ENCODE peak calls at places on chromosomes 2 and 18, in four cellular contexts. O is astrocyte of the cerebellum, W is heart right ventricle, D is breast epithelium. T is an unnamed sample.

GRCh38 chr2:218582085-218582484 is 13.4 kb downstream of the CNOT9 start:
- DNase-seq in W (no peak), O (no peak), D (no peak), T (peak)

GRCh38 chr2:42921721-42922120 is 129.3 kb upstream of the HAAO start:
- DNase-seq in W (no peak), D (no peak), O (no peak), T (peak)

GRCh38 chr2:98737848-98738247 is 6.9 kb upstream of the MGAT4A start:
- DNase-seq in O (no peak), W (no peak), D (no peak), T (no peak)

GRCh38 chr2:166017208-166017607 is 63.6 kb upstream of the TTC21B start:
- DNase-seq in O (no peak), D (no peak), W (no peak), T (no peak)

GRCh38 chr2:44941551-44942234 is at the start of gene SIX3:
- DNase-seq in D (no peak), O (no peak), W (no peak), T (peak)

GRCh38 chr2:38499921-38500634 is 102.7 kb downstream of the HNRNPLL start:
- DNase-seq in W (no peak), O (no peak), D (no peak), T (peak)

GRCh38 chr18:79809482-79810192 is 11.9 kb downstream of the KCNG2 start:
- DNase-seq in O (no peak), D (no peak), W (no peak), T (no peak)

GRCh38 chr2:148893906-148894305 is 18.9 kb downstream of the KIF5C start:
- DNase-seq in W (no peak), O (no peak), D (no peak), T (no peak)

GRCh38 chr2:188580738-188581137 is 289.1 kb downstream of the GULP1 start:
- DNase-seq in O (no peak), D (no peak), W (no peak), T (no peak)

GRCh38 chr18:63339920-63340484 is 20.4 kb upstream of the BCL2 start:
- DNase-seq in W (no peak), D (no peak), O (no peak), T (peak)

DNA sequence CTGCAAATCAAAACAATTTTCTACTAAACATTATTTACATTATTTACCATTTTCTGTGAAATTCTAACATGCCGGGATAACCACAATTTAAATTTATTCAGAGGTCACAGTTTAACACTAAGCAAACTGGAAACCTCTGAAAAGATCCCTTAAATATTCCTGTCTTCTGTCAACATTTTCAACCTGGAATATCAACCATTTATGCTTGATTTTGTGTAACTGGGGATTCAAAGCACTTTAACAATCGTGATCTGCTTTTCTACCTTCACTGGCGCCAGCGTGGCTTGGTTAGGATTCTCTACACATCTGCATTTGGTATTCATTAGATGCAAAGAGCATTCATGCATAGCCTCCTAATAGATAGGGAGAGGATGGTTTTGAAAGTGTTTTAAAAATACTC is 60.0 kb upstream of the RAB12 start:
- DNase-seq in O (no peak), D (no peak), W (no peak), T (no peak)
- H3K4me3 ChIP-seq in O (no peak), D (no peak), W (no peak), T (no peak)

GRCh38 chr2:197414039-197414438 is 20.8 kb downstream of the SF3B1 start:
- DNase-seq in O (no peak), D (no peak), W (no peak), T (no peak)
- H3K4me3 ChIP-seq in O (no peak), D (no peak), W (no peak), T (no peak)

DNA sequence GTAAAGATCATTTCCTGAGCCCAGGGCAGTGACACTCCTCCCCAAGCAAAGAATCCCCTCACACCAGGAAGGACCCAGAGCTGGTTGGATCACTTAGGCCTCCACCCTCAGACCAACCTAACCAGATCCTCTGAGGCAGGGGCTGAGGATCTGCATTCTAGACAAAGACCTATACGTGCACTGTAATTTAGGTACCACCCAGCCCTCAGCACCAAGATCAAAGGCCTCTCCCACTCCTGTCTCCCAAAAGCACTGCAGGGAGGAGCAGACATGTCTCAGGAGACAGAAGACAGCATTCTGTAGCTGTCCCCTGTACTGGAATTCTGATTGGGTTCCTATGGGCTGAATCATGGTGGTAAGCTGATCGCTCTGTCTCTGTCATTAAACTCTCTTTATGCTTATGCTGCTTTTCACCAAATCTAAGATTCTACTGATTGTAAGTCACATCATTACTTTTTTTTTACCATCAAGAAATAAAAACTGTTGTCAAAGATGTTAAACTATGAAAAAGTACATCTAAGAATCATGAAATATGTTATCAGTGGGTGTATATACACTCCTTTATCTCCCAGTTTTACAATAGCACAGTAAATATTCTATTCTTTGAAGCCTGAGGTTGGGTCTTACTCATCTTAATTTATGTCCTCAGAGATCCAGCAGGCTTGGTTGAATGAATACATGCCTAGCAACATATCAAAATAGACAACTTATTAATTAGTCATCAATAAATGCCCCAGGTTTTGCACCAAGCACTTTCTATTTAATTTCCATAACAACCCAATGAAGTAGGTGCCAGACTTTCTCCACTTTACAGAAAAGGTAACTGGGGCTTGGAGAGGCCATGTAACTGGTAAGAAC is 28.3 kb downstream of the MCFD2 start:
- DNase-seq in O (no peak), W (no peak), D (no peak), T (peak)
- H3K4me3 ChIP-seq in O (no peak), W (no peak), D (no peak), T (no peak)

GRCh38 chr2:181304011-181304844 is 153.0 kb upstream of the ITGA4 start:
- DNase-seq in O (no peak), D (no peak), W (no peak), T (no peak)
- H3K4me3 ChIP-seq in O (no peak), D (no peak), W (no peak), T (no peak)

T was measured in AG10803.